ENCODE peak calls at places on chromosomes 5 and 9, in five cellular contexts. One of them, this sample, is unnamed.

GRCh38 chr5:33369470-33370134 is 71.2 kb upstream of the TARS1 start:
- DNase-seq in dermis blood vessel endothelial cell: peak
- DNase-seq in T-helper 1 cell: no peak
- DNase-seq in aorta: no peak
- DNase-seq in activated CD4-positive, alpha-beta T cell treated with anti-CD3 and anti-CD28 coated beads for 36 hours: no peak
- DNase-seq in this sample: no peak

GRCh38 chr5:143605403-143606005 is 202.0 kb upstream of the NR3C1 start:
- DNase-seq in dermis blood vessel endothelial cell: no peak
- DNase-seq in T-helper 1 cell: no peak
- DNase-seq in aorta: no peak
- DNase-seq in activated CD4-positive, alpha-beta T cell treated with anti-CD3 and anti-CD28 coated beads for 36 hours: peak
- DNase-seq in this sample: no peak

GRCh38 chr5:7904170-7904569 is 35.2 kb downstream of the MTRR start:
- DNase-seq in dermis blood vessel endothelial cell: peak
- DNase-seq in T-helper 1 cell: no peak
- DNase-seq in aorta: no peak
- DNase-seq in activated CD4-positive, alpha-beta T cell treated with anti-CD3 and anti-CD28 coated beads for 36 hours: no peak
- DNase-seq in this sample: no peak

GRCh38 chr5:54159153-54159836 is 151.1 kb downstream of the ARL15 start:
- DNase-seq in dermis blood vessel endothelial cell: no peak
- DNase-seq in T-helper 1 cell: no peak
- DNase-seq in aorta: no peak
- DNase-seq in activated CD4-positive, alpha-beta T cell treated with anti-CD3 and anti-CD28 coated beads for 36 hours: no peak
- DNase-seq in this sample: peak

GRCh38 chr5:172553838-172554344 is 87.2 kb upstream of the NEURL1B start:
- DNase-seq in dermis blood vessel endothelial cell: no peak
- DNase-seq in T-helper 1 cell: no peak
- DNase-seq in aorta: peak
- DNase-seq in activated CD4-positive, alpha-beta T cell treated with anti-CD3 and anti-CD28 coated beads for 36 hours: no peak
- DNase-seq in this sample: no peak

GRCh38 chr5:1272201-1272600 is 22.7 kb downstream of the TERT start:
- DNase-seq in dermis blood vessel endothelial cell: no peak
- DNase-seq in T-helper 1 cell: no peak
- DNase-seq in aorta: no peak
- DNase-seq in activated CD4-positive, alpha-beta T cell treated with anti-CD3 and anti-CD28 coated beads for 36 hours: no peak
- DNase-seq in this sample: no peak

GRCh38 chr5:38780950-38781349 is 64.9 kb upstream of the OSMR start:
- DNase-seq in dermis blood vessel endothelial cell: peak
- DNase-seq in T-helper 1 cell: no peak
- DNase-seq in aorta: no peak
- DNase-seq in activated CD4-positive, alpha-beta T cell treated with anti-CD3 and anti-CD28 coated beads for 36 hours: no peak
- DNase-seq in this sample: no peak

GRCh38 chr5:56039985-56040384 is 45.2 kb upstream of the IL6ST start:
- DNase-seq in dermis blood vessel endothelial cell: peak
- DNase-seq in T-helper 1 cell: no peak
- DNase-seq in aorta: no peak
- DNase-seq in activated CD4-positive, alpha-beta T cell treated with anti-CD3 and anti-CD28 coated beads for 36 hours: no peak
- DNase-seq in this sample: no peak

GRCh38 chr5:77645158-77645994 is 6.9 kb upstream of the OTP start:
- DNase-seq in dermis blood vessel endothelial cell: peak
- DNase-seq in T-helper 1 cell: no peak
- DNase-seq in aorta: no peak
- DNase-seq in activated CD4-positive, alpha-beta T cell treated with anti-CD3 and anti-CD28 coated beads for 36 hours: peak
- DNase-seq in this sample: peak

GRCh38 chr9:134496413-134497282 is 145.0 kb upstream of the COL5A1 start:
- DNase-seq in dermis blood vessel endothelial cell: no peak
- DNase-seq in T-helper 1 cell: no peak
- DNase-seq in aorta: peak
- DNase-seq in activated CD4-positive, alpha-beta T cell treated with anti-CD3 and anti-CD28 coated beads for 36 hours: no peak
- DNase-seq in this sample: no peak